ENCODE peak calls at places on chromosomes 7 and 10, in four cellular contexts. V is transverse colon, E is K562, H is psoas muscle. Q is an unnamed sample. For H3K4me1, the result is how much of the 10 kb centered on the place peaks cover.

GRCh38 chr7:25805027-25805687 is 346.8 kb upstream of the NFE2L3 start:
- DNase-seq in V (no peak), E (no peak), H (no peak), Q (no peak)

GRCh38 chr7:41053830-41054229 is 649.1 kb downstream of the INHBA start:
- DNase-seq in V (no peak), E (no peak), H (no peak), Q (no peak)

GRCh38 chr10:110400173-110400947 is 95.6 kb upstream of the SMNDC1 start:
- DNase-seq in V (no peak), E (no peak), H (no peak), Q (no peak)

GRCh38 chr10:129552119-129552518 is 85.1 kb downstream of the MGMT start:
- DNase-seq in V (no peak), E (no peak), H (no peak), Q (no peak)

GRCh38 chr7:36228039-36228438 is 75.0 kb downstream of the EEPD1 start:
- DNase-seq in V (no peak), E (no peak), H (no peak), Q (no peak)

GRCh38 chr10:31147220-31147608 is 115.5 kb upstream of the ZNF438 start:
- DNase-seq in V (no peak), E (no peak), H (no peak), Q (no peak)

GRCh38 chr7:127253289-127254162 is 785 bp upstream of the GRM8 start:
- DNase-seq in V (peak), E (peak), H (peak), Q (peak)

GRCh38 chr10:34954142-34954541 is 136.0 kb downstream of the CUL2 start:
- DNase-seq in V (peak), E (no peak), H (no peak), Q (peak)

GRCh38 chr10:79111427-79111826 is 42.7 kb downstream of the ZMIZ1 start:
- DNase-seq in V (no peak), E (no peak), H (no peak), Q (no peak)

GRCh38 chr10:98415710-98416077 is 712 bp upstream of the PYROXD2 start:
- DNase-seq in V (no peak), E (no peak), H (no peak), Q (no peak)

GRCh38 chr7:158649279-158649678 is 55.3 kb downstream of the NCAPG2 start:
- DNase-seq in V (no peak), E (peak), H (no peak), Q (no peak)

GRCh38 chr10:102927311-102928010 is 9.4 kb downstream of the CNNM2 start:
- DNase-seq in V (peak), E (peak), H (no peak), Q (no peak)

DNA sequence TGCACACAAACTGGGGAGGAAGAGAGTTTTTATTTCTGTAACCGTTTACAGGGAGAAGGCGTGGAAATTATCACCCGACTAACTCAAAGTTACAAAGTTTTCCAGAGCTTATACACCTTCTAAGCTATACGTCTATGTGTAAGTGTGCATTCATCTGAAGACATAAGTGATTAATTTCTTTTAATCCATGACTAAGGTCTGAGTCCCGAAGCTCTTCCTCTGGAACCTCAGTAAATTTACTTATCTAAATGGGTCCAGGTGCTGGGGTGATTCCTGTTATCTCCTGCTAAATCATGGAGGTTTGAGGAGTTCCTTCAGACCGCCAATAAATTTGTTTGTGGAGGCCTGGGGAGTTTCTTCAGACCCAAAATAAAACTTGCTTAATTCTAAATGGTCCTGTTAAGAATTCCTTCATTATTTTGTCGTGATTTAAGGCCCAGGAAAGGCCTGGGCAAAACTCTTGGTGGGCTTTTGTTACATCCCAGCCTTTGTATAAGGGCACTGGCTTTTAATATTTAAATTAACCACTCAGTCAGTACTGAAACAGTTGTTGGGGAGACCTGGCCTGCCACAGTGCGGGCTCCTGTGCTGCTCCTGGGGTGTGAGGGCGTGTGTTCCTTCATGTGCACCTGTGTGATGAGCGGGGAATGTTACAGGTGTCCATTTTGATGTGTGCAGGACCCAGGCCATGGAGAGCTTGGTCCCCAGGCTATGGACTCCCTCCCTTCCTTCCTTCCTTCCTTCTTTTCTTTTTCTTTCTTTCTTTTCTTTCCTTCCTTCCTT is 5.8 kb upstream of the METTL27 start:
- DNase-seq in V (no peak), E (no peak), H (no peak), Q (no peak)
- H3K4me1 ChIP-seq in V (under half), E (under half), H (under half), Q (under half)

GRCh38 chr10:12847361-12847975 is 154.0 kb downstream of the CCDC3 start:
- DNase-seq in V (no peak), E (peak), H (no peak), Q (no peak)
- TF ChIP-seq CTCF in V (peak), E (peak), H (no peak), Q (peak)

GRCh38 chr10:82889703-82890102 is 1014.7 kb downstream of the NRG3 start:
- DNase-seq in V (no peak), E (no peak), H (no peak), Q (no peak)

GRCh38 chr10:82890573-82890972 is 1015.6 kb downstream of the NRG3 start:
- DNase-seq in V (no peak), E (no peak), H (no peak), Q (no peak)

GRCh38 chr10:82887488-82887887 is 1012.5 kb downstream of the NRG3 start:
- DNase-seq in V (no peak), E (no peak), H (no peak), Q (no peak)

GRCh38 chr10:82883588-82883987 is 1008.6 kb downstream of the NRG3 start:
- DNase-seq in V (no peak), E (no peak), H (no peak), Q (no peak)

GRCh38 chr10:82888809-82889455 is 1013.9 kb downstream of the NRG3 start:
- DNase-seq in V (no peak), E (no peak), H (no peak), Q (no peak)
- H3K4me3 ChIP-seq in V (no peak), E (no peak), H (no peak), Q (no peak)

DNA sequence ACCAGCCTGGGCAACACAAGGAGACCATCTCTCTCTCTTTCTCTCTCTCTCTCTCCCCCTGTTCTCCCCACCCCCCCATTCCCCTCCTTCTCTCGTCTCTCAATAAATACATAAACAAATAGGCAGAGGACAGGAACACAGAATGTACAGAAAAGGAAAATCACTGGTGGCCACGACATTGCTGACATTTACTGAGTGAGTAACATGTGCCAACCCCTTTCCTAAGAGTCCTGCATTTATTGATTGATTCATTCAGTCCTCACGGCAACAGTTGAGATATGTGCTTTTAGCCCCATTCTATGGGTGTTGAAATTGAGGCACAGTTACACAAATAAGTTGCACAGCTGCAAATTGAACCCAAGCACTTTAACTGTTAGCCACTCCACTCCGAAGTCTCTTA is 114.3 kb upstream of the SAMD8 start:
- DNase-seq in V (no peak), E (no peak), H (no peak), Q (no peak)
- H3K4me1 ChIP-seq in V (under half), E (under half), H (under half), Q (under half)